ENCODE peak calls at places on chromosomes 1 and 21, in ten cellular contexts. One of them, this sample, is unnamed. For H3K9me3 and H3K27me3, the result is how much of the 10 kb centered on the place peaks cover.

GRCh38 chr1:203512830-203513578 is 19.1 kb downstream of the OPTC start:
- DNase-seq in upper lobe of left lung: no peak
- DNase-seq in CD8-positive, alpha-beta T cell: no peak
- DNase-seq in lung: peak
- DNase-seq in H9: no peak
- DNase-seq in left lung: peak
- DNase-seq in WERI-Rb-1: no peak
- DNase-seq in ovary: no peak
- DNase-seq in mammary epithelial cell: peak
- DNase-seq in K562: no peak
- DNase-seq in this sample: no peak

GRCh38 chr1:16375521-16376359 is 8.7 kb downstream of the SZRD1 start:
- DNase-seq in upper lobe of left lung: no peak
- DNase-seq in WERI-Rb-1: no peak
- DNase-seq in mammary epithelial cell: no peak
- DNase-seq in H9: no peak
- DNase-seq in ovary: no peak
- DNase-seq in left lung: no peak
- DNase-seq in lung: no peak
- DNase-seq in CD8-positive, alpha-beta T cell: no peak
- DNase-seq in K562: peak
- DNase-seq in this sample: no peak

GRCh38 chr1:209335090-209335692 is 248.3 kb upstream of the CAMK1G start:
- DNase-seq in K562: peak
- DNase-seq in upper lobe of left lung: no peak
- DNase-seq in ovary: no peak
- DNase-seq in mammary epithelial cell: no peak
- DNase-seq in CD8-positive, alpha-beta T cell: no peak
- DNase-seq in lung: no peak
- DNase-seq in H9: peak
- DNase-seq in left lung: no peak
- DNase-seq in WERI-Rb-1: peak
- DNase-seq in this sample: peak

GRCh38 chr1:235557495-235557894 is 53.2 kb upstream of the B3GALNT2 start:
- DNase-seq in K562: peak
- DNase-seq in mammary epithelial cell: no peak
- DNase-seq in CD8-positive, alpha-beta T cell: no peak
- DNase-seq in H9: peak
- DNase-seq in left lung: no peak
- DNase-seq in WERI-Rb-1: peak
- DNase-seq in upper lobe of left lung: no peak
- DNase-seq in lung: no peak
- DNase-seq in ovary: no peak
- DNase-seq in this sample: peak

GRCh38 chr21:43187715-43188114 is 18.9 kb downstream of the CRYAA start:
- DNase-seq in K562: no peak
- DNase-seq in H9: no peak
- DNase-seq in lung: no peak
- DNase-seq in WERI-Rb-1: peak
- DNase-seq in left lung: peak
- DNase-seq in ovary: no peak
- DNase-seq in upper lobe of left lung: no peak
- DNase-seq in CD8-positive, alpha-beta T cell: no peak
- DNase-seq in mammary epithelial cell: no peak
- DNase-seq in this sample: no peak

GRCh38 chr1:150256549-150257341 is 829 bp upstream of the CA14 start:
- DNase-seq in upper lobe of left lung: no peak
- DNase-seq in lung: no peak
- DNase-seq in WERI-Rb-1: peak
- DNase-seq in K562: no peak
- DNase-seq in CD8-positive, alpha-beta T cell: no peak
- DNase-seq in H9: peak
- DNase-seq in left lung: no peak
- DNase-seq in mammary epithelial cell: no peak
- DNase-seq in ovary: no peak
- DNase-seq in this sample: peak

GRCh38 chr1:94475232-94475631 is 57.0 kb downstream of the ABCD3 start:
- DNase-seq in WERI-Rb-1: no peak
- DNase-seq in ovary: no peak
- DNase-seq in K562: no peak
- DNase-seq in lung: no peak
- DNase-seq in mammary epithelial cell: no peak
- DNase-seq in left lung: no peak
- DNase-seq in upper lobe of left lung: no peak
- DNase-seq in H9: no peak
- DNase-seq in CD8-positive, alpha-beta T cell: no peak
- DNase-seq in this sample: no peak

GRCh38 chr1:23343246-23344110 is 606 bp downstream of the HNRNPR start:
- DNase-seq in H9: peak
- DNase-seq in K562: no peak
- DNase-seq in WERI-Rb-1: peak
- DNase-seq in upper lobe of left lung: peak
- DNase-seq in CD8-positive, alpha-beta T cell: no peak
- DNase-seq in left lung: no peak
- DNase-seq in ovary: no peak
- DNase-seq in lung: no peak
- DNase-seq in mammary epithelial cell: peak
- DNase-seq in this sample: no peak

GRCh38 chr1:117919376-117919775 is 10.0 kb downstream of the GDAP2 start:
- DNase-seq in mammary epithelial cell: no peak
- DNase-seq in H9: no peak
- DNase-seq in left lung: no peak
- DNase-seq in WERI-Rb-1: no peak
- DNase-seq in ovary: no peak
- DNase-seq in K562: no peak
- DNase-seq in upper lobe of left lung: no peak
- DNase-seq in CD8-positive, alpha-beta T cell: no peak
- DNase-seq in lung: no peak
- DNase-seq in this sample: no peak

GRCh38 chr1:1068374-1069060 is 5.6 kb downstream of the RNF223 start:
- DNase-seq in CD8-positive, alpha-beta T cell: peak
- DNase-seq in lung: peak
- DNase-seq in ovary: no peak
- DNase-seq in mammary epithelial cell: peak
- DNase-seq in H9: peak
- DNase-seq in left lung: peak
- DNase-seq in upper lobe of left lung: peak
- DNase-seq in WERI-Rb-1: no peak
- DNase-seq in K562: no peak
- DNase-seq in this sample: no peak

GRCh38 chr1:155022927-155023236 is 10.7 kb downstream of the DCST2 start:
- DNase-seq in mammary epithelial cell: no peak
- DNase-seq in WERI-Rb-1: no peak
- DNase-seq in H9: no peak
- DNase-seq in left lung: no peak
- DNase-seq in K562: no peak
- DNase-seq in CD8-positive, alpha-beta T cell: no peak
- DNase-seq in ovary: no peak
- DNase-seq in lung: no peak
- DNase-seq in upper lobe of left lung: no peak
- DNase-seq in this sample: no peak

GRCh38 chr21:46004168-46004861 is 22.7 kb downstream of the COL6A1 start:
- DNase-seq in K562: no peak
- DNase-seq in lung: peak
- DNase-seq in CD8-positive, alpha-beta T cell: no peak
- DNase-seq in upper lobe of left lung: peak
- DNase-seq in mammary epithelial cell: no peak
- DNase-seq in ovary: peak
- DNase-seq in H9: peak
- DNase-seq in left lung: no peak
- DNase-seq in WERI-Rb-1: no peak
- DNase-seq in this sample: no peak

GRCh38 chr1:177566495-177566894 is 395.7 kb downstream of the BRINP2 start:
- DNase-seq in K562: no peak
- DNase-seq in left lung: no peak
- DNase-seq in WERI-Rb-1: no peak
- DNase-seq in CD8-positive, alpha-beta T cell: no peak
- DNase-seq in H9: no peak
- DNase-seq in mammary epithelial cell: no peak
- DNase-seq in upper lobe of left lung: no peak
- DNase-seq in lung: no peak
- DNase-seq in ovary: no peak
- DNase-seq in this sample: no peak
- TF ChIP-seq CTCF in K562: no peak
- TF ChIP-seq CTCF in left lung: no peak
- TF ChIP-seq CTCF in WERI-Rb-1: no peak
- TF ChIP-seq CTCF in CD8-positive, alpha-beta T cell: no peak
- TF ChIP-seq CTCF in H9: no peak
- TF ChIP-seq CTCF in mammary epithelial cell: no peak
- TF ChIP-seq CTCF in upper lobe of left lung: no peak
- TF ChIP-seq CTCF in lung: no peak
- TF ChIP-seq CTCF in ovary: no peak
- TF ChIP-seq CTCF in this sample: no peak

DNA sequence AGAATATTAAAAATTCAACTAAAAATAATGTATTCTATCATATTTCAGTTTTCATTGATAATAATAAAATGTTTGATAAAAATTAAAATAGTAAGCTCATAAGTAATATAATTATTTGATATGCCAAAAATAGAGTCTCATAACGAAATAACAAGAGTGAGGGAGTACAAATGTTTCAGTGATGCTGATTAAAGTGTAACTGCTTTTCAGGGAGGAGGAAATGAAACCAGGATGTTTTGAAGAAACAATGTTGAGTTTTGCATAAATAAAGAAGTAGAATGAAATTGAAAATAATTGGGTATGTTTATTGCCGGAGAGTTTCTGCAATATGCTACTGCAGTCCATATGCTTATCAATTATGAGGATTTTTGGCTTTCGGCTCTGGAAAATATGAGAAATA is 1159.8 kb upstream of the ADGRL2 start:
- DNase-seq in ovary: no peak
- DNase-seq in CD8-positive, alpha-beta T cell: no peak
- DNase-seq in H9: no peak
- DNase-seq in mammary epithelial cell: no peak
- DNase-seq in upper lobe of left lung: no peak
- DNase-seq in left lung: no peak
- DNase-seq in WERI-Rb-1: no peak
- DNase-seq in K562: no peak
- DNase-seq in lung: no peak
- DNase-seq in this sample: no peak
- H3K9me3 ChIP-seq in ovary: under half
- H3K9me3 ChIP-seq in CD8-positive, alpha-beta T cell: under half
- H3K9me3 ChIP-seq in H9: under half
- H3K9me3 ChIP-seq in mammary epithelial cell: under half
- H3K9me3 ChIP-seq in upper lobe of left lung: under half
- H3K9me3 ChIP-seq in left lung: under half
- H3K9me3 ChIP-seq in WERI-Rb-1: under half
- H3K9me3 ChIP-seq in K562: under half
- H3K9me3 ChIP-seq in lung: under half
- H3K9me3 ChIP-seq in this sample: under half

GRCh38 chr1:114124644-114125043 is 29.0 kb downstream of the SYT6 start:
- DNase-seq in left lung: no peak
- DNase-seq in mammary epithelial cell: no peak
- DNase-seq in lung: no peak
- DNase-seq in K562: no peak
- DNase-seq in H9: no peak
- DNase-seq in WERI-Rb-1: no peak
- DNase-seq in upper lobe of left lung: no peak
- DNase-seq in CD8-positive, alpha-beta T cell: no peak
- DNase-seq in ovary: no peak
- DNase-seq in this sample: no peak

GRCh38 chr1:114122891-114123621 is 30.6 kb downstream of the SYT6 start:
- DNase-seq in ovary: no peak
- DNase-seq in lung: no peak
- DNase-seq in K562: no peak
- DNase-seq in CD8-positive, alpha-beta T cell: no peak
- DNase-seq in H9: no peak
- DNase-seq in left lung: no peak
- DNase-seq in WERI-Rb-1: no peak
- DNase-seq in upper lobe of left lung: no peak
- DNase-seq in mammary epithelial cell: peak
- DNase-seq in this sample: no peak

GRCh38 chr1:114130213-114130612 is 23.5 kb downstream of the SYT6 start:
- DNase-seq in CD8-positive, alpha-beta T cell: no peak
- DNase-seq in mammary epithelial cell: no peak
- DNase-seq in lung: no peak
- DNase-seq in ovary: no peak
- DNase-seq in upper lobe of left lung: no peak
- DNase-seq in H9: no peak
- DNase-seq in left lung: no peak
- DNase-seq in WERI-Rb-1: no peak
- DNase-seq in K562: no peak
- DNase-seq in this sample: no peak

GRCh38 chr1:114128293-114128692 is 25.4 kb downstream of the SYT6 start:
- DNase-seq in H9: no peak
- DNase-seq in ovary: no peak
- DNase-seq in lung: no peak
- DNase-seq in left lung: no peak
- DNase-seq in WERI-Rb-1: no peak
- DNase-seq in CD8-positive, alpha-beta T cell: no peak
- DNase-seq in K562: no peak
- DNase-seq in upper lobe of left lung: no peak
- DNase-seq in mammary epithelial cell: no peak
- DNase-seq in this sample: no peak

DNA sequence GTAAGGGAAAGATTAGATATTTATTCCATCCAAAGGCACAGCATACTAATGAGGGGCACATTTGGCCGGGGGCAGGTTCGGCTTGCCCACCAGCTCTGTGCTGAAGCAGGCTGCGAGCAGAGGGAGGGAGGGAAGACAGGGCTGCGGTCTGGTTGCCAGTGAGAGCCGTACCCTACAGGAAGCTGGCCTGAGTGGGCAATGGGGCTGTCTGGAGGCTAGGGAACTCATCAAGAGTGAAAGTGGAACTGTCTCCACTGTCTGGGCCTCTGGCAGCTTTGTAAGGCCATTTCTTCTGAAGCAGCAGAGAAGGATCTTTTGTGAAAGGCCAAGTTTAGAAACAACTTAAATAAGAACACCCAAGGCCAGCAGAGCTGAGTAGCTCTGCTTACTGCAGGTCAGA is 27.0 kb downstream of the SYT6 start:
- DNase-seq in CD8-positive, alpha-beta T cell: no peak
- DNase-seq in ovary: no peak
- DNase-seq in K562: no peak
- DNase-seq in left lung: peak
- DNase-seq in WERI-Rb-1: no peak
- DNase-seq in lung: no peak
- DNase-seq in H9: no peak
- DNase-seq in upper lobe of left lung: no peak
- DNase-seq in mammary epithelial cell: no peak
- DNase-seq in this sample: no peak
- H3K27me3 ChIP-seq in CD8-positive, alpha-beta T cell: under half
- H3K27me3 ChIP-seq in ovary: under half
- H3K27me3 ChIP-seq in K562: under half
- H3K27me3 ChIP-seq in left lung: under half
- H3K27me3 ChIP-seq in WERI-Rb-1: under half
- H3K27me3 ChIP-seq in lung: under half
- H3K27me3 ChIP-seq in H9: under half
- H3K27me3 ChIP-seq in upper lobe of left lung: under half
- H3K27me3 ChIP-seq in mammary epithelial cell: under half
- H3K27me3 ChIP-seq in this sample: under half

DNA sequence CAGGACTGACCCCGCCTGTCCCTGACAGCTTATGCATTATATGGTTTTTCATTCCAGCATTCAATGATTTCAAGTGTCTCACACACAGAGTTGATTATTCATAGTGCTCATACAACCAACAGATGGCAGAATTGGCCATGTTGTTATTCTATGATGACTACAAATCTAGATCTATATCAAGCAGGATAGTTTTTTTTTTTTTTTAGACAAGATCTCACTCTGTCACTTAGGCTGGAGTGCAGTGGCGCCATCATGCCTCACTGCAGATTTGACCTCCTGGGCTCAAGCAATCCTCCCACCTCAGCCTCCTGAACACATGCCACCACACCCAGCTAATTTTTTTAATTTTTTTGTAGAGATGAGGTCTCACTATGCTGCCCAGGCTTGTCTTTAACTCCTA is 40.1 kb upstream of the LRRC8D start:
- DNase-seq in upper lobe of left lung: no peak
- DNase-seq in mammary epithelial cell: peak
- DNase-seq in K562: no peak
- DNase-seq in WERI-Rb-1: no peak
- DNase-seq in ovary: no peak
- DNase-seq in CD8-positive, alpha-beta T cell: no peak
- DNase-seq in H9: no peak
- DNase-seq in left lung: no peak
- DNase-seq in lung: no peak
- DNase-seq in this sample: no peak
- TF ChIP-seq CTCF in upper lobe of left lung: no peak
- TF ChIP-seq CTCF in mammary epithelial cell: peak
- TF ChIP-seq CTCF in K562: no peak
- TF ChIP-seq CTCF in WERI-Rb-1: no peak
- TF ChIP-seq CTCF in ovary: no peak
- TF ChIP-seq CTCF in CD8-positive, alpha-beta T cell: peak
- TF ChIP-seq CTCF in H9: peak
- TF ChIP-seq CTCF in left lung: no peak
- TF ChIP-seq CTCF in lung: no peak
- TF ChIP-seq CTCF in this sample: peak

This sample was measured in BE2C.